ENCODE peak calls at places on chromosomes 2 and 18, in five cellular contexts. K is HCT116, T is HepG2, Q is GM12878, S is K562. N is an unnamed sample.
A peak's percentile ranks its signal among the peaks of the same experiment; 100 is the strongest.

GRCh38 chr2:197707316-197708213 is 2.4 kb downstream of the MARS2 start:
- DNase-seq in K (peak; percentile 24), T (peak; percentile 61), Q (no peak), S (no peak), N (peak; percentile 43)

GRCh38 chr2:183614797-183615429 is 490.7 kb downstream of the NUP35 start:
- DNase-seq in K (no peak), T (no peak), Q (no peak), S (no peak), N (peak; percentile 9)

GRCh38 chr2:235043762-235044500 is 92.1 kb downstream of the SH3BP4 start:
- DNase-seq in K (no peak), T (no peak), Q (no peak), S (no peak), N (no peak)

GRCh38 chr2:144099746-144100438 is 420.0 kb downstream of the ZEB2 start:
- DNase-seq in K (no peak), T (no peak), Q (no peak), S (no peak), N (no peak)

GRCh38 chr18:43271593-43272432 is 5.5 kb downstream of the SYT4 start:
- DNase-seq in K (peak; percentile 19), T (peak; percentile 35), Q (no peak), S (peak; percentile 23), N (peak; percentile 10)

GRCh38 chr2:204538179-204539009 is 6.9 kb upstream of the PARD3B start:
- DNase-seq in K (no peak), T (no peak), Q (no peak), S (no peak), N (peak; percentile 50)

GRCh38 chr2:46188041-46188715 is 109.0 kb upstream of the EPAS1 start:
- DNase-seq in K (no peak), T (no peak), Q (no peak), S (no peak), N (no peak)

GRCh38 chr2:108575132-108575966 is 41.1 kb downstream of the LIMS1 start:
- DNase-seq in K (no peak), T (no peak), Q (peak; percentile 70), S (no peak), N (no peak)

GRCh38 chr2:215171151-215171550 is 32.7 kb upstream of the ABCA12 start:
- DNase-seq in K (no peak), T (no peak), Q (peak; percentile 26), S (no peak), N (no peak)

GRCh38 chr2:186603208-186603765 is 13.4 kb downstream of the ITGAV start:
- DNase-seq in K (no peak), T (no peak), Q (no peak), S (no peak), N (no peak)

GRCh38 chr18:12657849-12658829 is at the start of gene SPIRE1:
- DNase-seq in K (no peak), T (peak; percentile 29), Q (no peak), S (peak; percentile 83), N (peak; percentile 93)

GRCh38 chr18:40347261-40347660 is 1607.8 kb upstream of the PIK3C3 start:
- DNase-seq in K (no peak), T (no peak), Q (no peak), S (no peak), N (no peak)

GRCh38 chr2:43228341-43228751 is 1.9 kb upstream of the ZFP36L2 start:
- DNase-seq in K (no peak), T (no peak), Q (no peak), S (no peak), N (no peak)
- TF ChIP-seq ZBTB33 in K (no peak), T (no peak), Q (no peak), S (no peak), N (no peak)

GRCh38 chr18:78559584-78559983 is 420.0 kb upstream of the SALL3 start:
- DNase-seq in K (no peak), T (no peak), Q (no peak), S (no peak), N (no peak)
- TF ChIP-seq ZBTB33 in K (no peak), T (no peak), Q (no peak), S (no peak), N (no peak)

GRCh38 chr2:67394734-67395133 is 2.4 kb upstream of the ETAA1 start:
- DNase-seq in K (no peak), T (no peak), Q (no peak), S (no peak), N (no peak)

GRCh38 chr2:67397143-67397986 is at the start of gene ETAA1:
- DNase-seq in K (peak; percentile 68), T (peak; percentile 87), Q (peak; percentile 42), S (peak; percentile 98), N (peak; percentile 97)

GRCh38 chr2:67389788-67390187 is 7.3 kb upstream of the ETAA1 start:
- DNase-seq in K (no peak), T (no peak), Q (no peak), S (no peak), N (peak; percentile 59)

GRCh38 chr2:67389286-67389685 is 7.8 kb upstream of the ETAA1 start:
- DNase-seq in K (no peak), T (no peak), Q (no peak), S (no peak), N (no peak)

GRCh38 chr2:67393237-67393636 is 3.9 kb upstream of the ETAA1 start:
- DNase-seq in K (no peak), T (no peak), Q (no peak), S (no peak), N (no peak)
- TF ChIP-seq ZBTB33 in K (no peak), T (no peak), Q (no peak), S (no peak), N (no peak)

GRCh38 chr18:70047931-70048603 is 100.4 kb upstream of the CD226 start:
- DNase-seq in K (no peak), T (no peak), Q (no peak), S (no peak), N (no peak)

GRCh38 chr18:70041459-70042020 is 93.9 kb upstream of the CD226 start:
- DNase-seq in K (no peak), T (no peak), Q (no peak), S (no peak), N (no peak)

GRCh38 chr18:70044626-70045025 is 97.0 kb upstream of the CD226 start:
- DNase-seq in K (peak; percentile 37), T (no peak), Q (no peak), S (no peak), N (peak; percentile 7)

GRCh38 chr18:70046207-70046606 is 98.5 kb upstream of the CD226 start:
- DNase-seq in K (no peak), T (no peak), Q (no peak), S (no peak), N (no peak)

GRCh38 chr18:70046796-70047195 is 99.1 kb upstream of the CD226 start:
- DNase-seq in K (no peak), T (no peak), Q (no peak), S (no peak), N (no peak)
- TF ChIP-seq ZBTB33 in K (no peak), T (no peak), Q (no peak), S (no peak), N (no peak)

N was measured in SK-N-SH.